ENCODE peak calls at places on chromosomes 12 and 14, in six cellular contexts. One of them, this sample, is unnamed.

GRCh38 chr12:131466306-131466705 is 244.6 kb upstream of the SFSWAP start:
- DNase-seq in small intestine: no peak
- DNase-seq in hypothalamus: no peak
- DNase-seq in PC-3: no peak
- DNase-seq in A172: no peak
- DNase-seq in activated CD4-positive, alpha-beta T cell treated with anti-CD3 and anti-CD28 coated beads, Interleukin-2, amount 50 U/mL, for 1 hour: no peak
- DNase-seq in this sample: no peak

GRCh38 chr12:85835810-85836715 is at the start of gene RASSF9:
- DNase-seq in small intestine: peak; percentile 91
- DNase-seq in hypothalamus: no peak
- DNase-seq in PC-3: peak; percentile 53
- DNase-seq in A172: peak; percentile 63
- DNase-seq in activated CD4-positive, alpha-beta T cell treated with anti-CD3 and anti-CD28 coated beads, Interleukin-2, amount 50 U/mL, for 1 hour: no peak
- DNase-seq in this sample: no peak

GRCh38 chr12:34595749-34596733 is 573.7 kb downstream of the ALG10 start:
- DNase-seq in small intestine: no peak
- DNase-seq in hypothalamus: no peak
- DNase-seq in PC-3: no peak
- DNase-seq in A172: no peak
- DNase-seq in activated CD4-positive, alpha-beta T cell treated with anti-CD3 and anti-CD28 coated beads, Interleukin-2, amount 50 U/mL, for 1 hour: no peak
- DNase-seq in this sample: no peak

GRCh38 chr14:51564460-51564859 is 87.2 kb upstream of the FRMD6 start:
- DNase-seq in small intestine: no peak
- DNase-seq in hypothalamus: no peak
- DNase-seq in PC-3: peak; percentile 42
- DNase-seq in A172: no peak
- DNase-seq in activated CD4-positive, alpha-beta T cell treated with anti-CD3 and anti-CD28 coated beads, Interleukin-2, amount 50 U/mL, for 1 hour: no peak
- DNase-seq in this sample: no peak

GRCh38 chr14:68394719-68395117 is 398.1 kb downstream of the ZFP36L1 start:
- DNase-seq in small intestine: no peak
- DNase-seq in hypothalamus: no peak
- DNase-seq in PC-3: no peak
- DNase-seq in A172: no peak
- DNase-seq in activated CD4-positive, alpha-beta T cell treated with anti-CD3 and anti-CD28 coated beads, Interleukin-2, amount 50 U/mL, for 1 hour: no peak
- DNase-seq in this sample: no peak

GRCh38 chr12:19988457-19988856 is 379.9 kb upstream of the PDE3A start:
- DNase-seq in small intestine: no peak
- DNase-seq in hypothalamus: no peak
- DNase-seq in PC-3: no peak
- DNase-seq in A172: no peak
- DNase-seq in activated CD4-positive, alpha-beta T cell treated with anti-CD3 and anti-CD28 coated beads, Interleukin-2, amount 50 U/mL, for 1 hour: no peak
- DNase-seq in this sample: no peak

GRCh38 chr12:6249580-6249979 is 49.4 kb downstream of the CD9 start:
- DNase-seq in small intestine: no peak
- DNase-seq in hypothalamus: no peak
- DNase-seq in PC-3: peak; percentile 32
- DNase-seq in A172: no peak
- DNase-seq in activated CD4-positive, alpha-beta T cell treated with anti-CD3 and anti-CD28 coated beads, Interleukin-2, amount 50 U/mL, for 1 hour: no peak
- DNase-seq in this sample: no peak

GRCh38 chr14:74913986-74914573 is 9.0 kb downstream of the RPS6KL1 start:
- DNase-seq in small intestine: peak; percentile 62
- DNase-seq in hypothalamus: no peak
- DNase-seq in PC-3: peak; percentile 74
- DNase-seq in A172: peak; percentile 42
- DNase-seq in activated CD4-positive, alpha-beta T cell treated with anti-CD3 and anti-CD28 coated beads, Interleukin-2, amount 50 U/mL, for 1 hour: no peak
- DNase-seq in this sample: peak; percentile 77

GRCh38 chr14:84343637-84344036 is 1186.3 kb upstream of the FLRT2 start:
- DNase-seq in small intestine: no peak
- DNase-seq in hypothalamus: no peak
- DNase-seq in PC-3: no peak
- DNase-seq in A172: no peak
- DNase-seq in activated CD4-positive, alpha-beta T cell treated with anti-CD3 and anti-CD28 coated beads, Interleukin-2, amount 50 U/mL, for 1 hour: no peak
- DNase-seq in this sample: no peak

GRCh38 chr12:118044577-118044976 is 16.4 kb downstream of the WSB2 start:
- DNase-seq in small intestine: no peak
- DNase-seq in hypothalamus: no peak
- DNase-seq in PC-3: no peak
- DNase-seq in A172: no peak
- DNase-seq in activated CD4-positive, alpha-beta T cell treated with anti-CD3 and anti-CD28 coated beads, Interleukin-2, amount 50 U/mL, for 1 hour: no peak
- DNase-seq in this sample: no peak

GRCh38 chr14:76844223-76844622 is 18.0 kb downstream of the LRRC74A start:
- DNase-seq in small intestine: no peak
- DNase-seq in hypothalamus: no peak
- DNase-seq in PC-3: peak; percentile 33
- DNase-seq in A172: peak; percentile 64
- DNase-seq in activated CD4-positive, alpha-beta T cell treated with anti-CD3 and anti-CD28 coated beads, Interleukin-2, amount 50 U/mL, for 1 hour: peak; percentile 51
- DNase-seq in this sample: no peak

This sample was measured in SK-N-SH.